ENCODE peak calls at places on chromosomes 6 and 20, in four cellular contexts. U is astrocyte of the cerebellum; S is CD8-positive, alpha-beta T cell; M is HL-60. J is an unnamed sample.
A peak's percentile ranks its signal among the peaks of the same experiment; 100 is the strongest.

GRCh38 chr6:29627762-29628418 is 5.1 kb downstream of the GABBR1 start:
- DNase-seq in U (peak; percentile 62), M (no peak), S (no peak), J (no peak)

GRCh38 chr6:80333342-80333741 is 226.9 kb downstream of the BCKDHB start:
- DNase-seq in U (no peak), S (no peak), M (no peak), J (peak; percentile 38)

GRCh38 chr20:51366155-51366886 is 176.2 kb downstream of the NFATC2 start:
- DNase-seq in S (no peak), M (no peak), U (peak; percentile 99), J (no peak)

GRCh38 chr6:107509506-107509905 is 19.6 kb downstream of the SOBP start:
- DNase-seq in M (no peak), S (no peak), U (peak; percentile 81), J (peak; percentile 74)

GRCh38 chr6:123610779-123611178 is 26.0 kb downstream of the TRDN start:
- DNase-seq in U (no peak), M (no peak), S (no peak), J (no peak)

GRCh38 chr6:166988674-166989201 is 10.5 kb upstream of the CEP43 start:
- DNase-seq in M (no peak), S (no peak), U (no peak), J (peak; percentile 23)

GRCh38 chr20:24560571-24561485 is 91.4 kb downstream of the SYNDIG1 start:
- DNase-seq in M (no peak), S (no peak), U (peak; percentile 61), J (no peak)

GRCh38 chr6:137641474-137642077 is 147.4 kb upstream of the OLIG3 start:
- DNase-seq in M (peak; percentile 63), U (peak; percentile 66), S (peak; percentile 41), J (peak; percentile 74)

GRCh38 chr20:2750343-2751251 is 49.8 kb downstream of the CPXM1 start:
- DNase-seq in M (peak; percentile 90), S (no peak), U (no peak), J (no peak)

GRCh38 chr6:149079456-149079855 is 238.1 kb upstream of the TAB2 start:
- DNase-seq in U (no peak), S (no peak), M (no peak), J (no peak)

GRCh38 chr6:52361945-52362442 is at the start of gene PAQR8:
- DNase-seq in U (no peak), S (peak; percentile 62), M (peak; percentile 72), J (no peak)

GRCh38 chr6:105509506-105510331 is 106.8 kb upstream of the PREP start:
- DNase-seq in U (no peak), M (no peak), S (no peak), J (no peak)
- TF ChIP-seq CTCF in U (peak; percentile 20), M (no peak), S (no peak), J (no peak)

GRCh38 chr6:76684881-76685280 is 612.4 kb upstream of the IMPG1 start:
- DNase-seq in S (no peak), U (no peak), M (no peak), J (no peak)
- TF ChIP-seq CTCF in S (no peak), U (no peak), M (no peak), J (peak; percentile 41)

DNA sequence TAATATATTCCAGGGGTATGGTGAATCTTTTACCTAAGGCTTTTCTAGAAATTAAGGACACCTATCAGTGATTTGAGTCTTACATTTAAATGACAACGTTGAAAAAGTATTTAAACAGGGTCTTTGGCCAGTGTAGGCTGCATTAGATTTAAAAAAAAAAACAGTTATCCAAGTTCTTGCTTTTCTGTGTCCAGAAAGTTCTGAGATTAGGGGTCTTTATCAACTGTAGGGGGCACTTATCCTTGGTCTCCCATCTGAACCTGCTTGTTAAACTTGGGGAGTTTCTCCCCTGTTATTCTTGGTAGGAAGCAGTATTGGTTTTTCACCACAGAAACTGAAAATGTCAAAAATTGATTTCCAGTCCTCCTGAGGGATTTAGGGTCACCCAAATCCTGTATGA is 155.9 kb upstream of the ZNF217 start:
- DNase-seq in U (no peak), S (no peak), M (no peak), J (no peak)
- TF ChIP-seq CTCF in U (no peak), S (no peak), M (no peak), J (no peak)

DNA sequence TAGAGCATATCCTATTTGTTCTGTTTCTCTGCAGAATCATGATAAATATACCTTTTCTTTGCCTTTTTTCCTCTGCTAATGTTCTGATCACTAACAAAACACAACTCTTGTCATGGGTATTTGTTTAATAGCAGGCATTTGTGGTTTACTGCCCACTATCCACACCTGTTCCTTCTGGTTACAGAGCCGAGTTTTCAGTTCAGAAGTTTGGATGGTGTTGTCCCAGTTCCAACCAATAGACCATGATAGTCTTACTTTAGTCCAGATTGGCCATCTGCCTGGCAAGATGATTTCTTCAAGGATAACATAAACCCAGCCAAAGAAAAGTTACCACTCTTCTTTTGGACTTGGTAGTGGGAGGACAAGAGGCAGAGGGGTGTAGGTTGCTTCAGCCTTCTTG is 211.2 kb downstream of the TFAP2A start:
- DNase-seq in U (no peak), M (no peak), S (no peak), J (no peak)
- TF ChIP-seq CTCF in U (no peak), M (no peak), S (no peak), J (no peak)

DNA sequence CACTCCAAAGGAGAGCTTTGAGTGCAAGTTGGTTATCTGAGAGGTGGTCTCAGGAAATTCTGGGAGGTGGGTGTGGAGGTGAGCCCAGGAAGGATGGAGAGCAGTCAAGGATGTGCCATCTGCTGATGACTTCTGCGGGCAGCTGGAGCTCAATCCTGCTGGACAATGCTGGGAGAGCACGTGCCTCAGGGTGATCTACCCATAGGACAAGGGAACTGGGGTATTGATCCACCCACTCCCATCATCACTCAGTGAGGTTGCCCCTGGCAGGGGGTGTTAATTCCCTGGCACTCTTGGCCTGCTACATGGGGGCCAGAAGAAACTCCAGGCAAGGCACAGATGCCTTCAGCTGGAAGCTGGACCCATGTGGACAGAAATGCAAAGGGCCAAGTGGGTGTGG is 7.1 kb upstream of the ZBP1 start:
- DNase-seq in M (no peak), S (no peak), U (no peak), J (no peak)
- TF ChIP-seq CTCF in M (no peak), S (no peak), U (no peak), J (no peak)

GRCh38 chr6:143962644-143962929 is 45.5 kb downstream of the PLAGL1 start:
- DNase-seq in U (peak; percentile 79), M (no peak), S (no peak), J (no peak)
- TF ChIP-seq CTCF in U (peak; percentile 71), M (no peak), S (no peak), J (no peak)

GRCh38 chr6:32885698-32886286 is 31.8 kb downstream of the PSMB9 start:
- DNase-seq in M (no peak), U (peak; percentile 70), S (no peak), J (peak; percentile 70)
- TF ChIP-seq CTCF in M (no peak), U (peak; percentile 22), S (peak; percentile 77), J (peak; percentile 59)

DNA sequence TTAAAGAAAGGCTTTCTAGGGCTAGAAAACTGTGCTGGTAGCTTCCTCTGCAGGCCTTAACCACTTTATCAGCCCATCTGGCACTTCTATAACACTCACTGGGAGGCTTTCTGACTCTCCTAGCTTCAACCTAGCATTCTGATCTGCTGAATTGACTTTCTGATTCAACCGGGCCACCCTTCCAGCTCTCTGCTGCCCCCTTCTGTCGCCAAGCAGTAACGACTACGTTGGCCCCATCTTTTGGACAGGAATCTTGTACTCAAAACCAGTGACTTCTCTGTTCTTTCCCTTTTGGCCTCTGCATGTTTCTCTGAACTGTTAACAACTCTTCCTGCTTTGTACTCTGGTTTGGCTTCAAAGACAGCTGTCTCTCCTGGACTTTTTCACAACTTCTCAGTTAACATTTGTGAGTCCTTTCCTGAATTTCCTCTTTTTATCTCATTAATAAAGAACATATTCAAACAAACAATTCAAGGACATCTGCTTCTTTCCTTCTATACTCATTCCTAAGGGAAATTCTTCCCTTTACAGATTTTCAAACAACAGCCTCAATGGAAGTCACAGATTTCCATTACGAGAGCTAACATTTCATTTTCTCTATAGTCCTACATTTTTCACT is 43.9 kb upstream of the FAM135A start:
- DNase-seq in U (peak; percentile 34), S (peak; percentile 27), M (peak; percentile 65), J (peak; percentile 43)
- TF ChIP-seq CTCF in U (peak; percentile 98), S (peak; percentile 79), M (peak; percentile 82), J (peak; percentile 94)